ENCODE peak calls at places on chromosomes 12 and 14, in four cellular contexts. O is stimulated activated CD4-positive, alpha-beta T cell treated with anti-CD3 and anti-CD28 coated beads, Interleukin-1b, Interleukin-23, amount 100 ng/mL, for 24 hours; V is NCI-H345; G is 8988T. N is an unnamed sample.

GRCh38 chr14:34465069-34465859 is 3.2 kb upstream of the SPTSSA start:
- DNase-seq in V (no peak), G (no peak), O (no peak), N (no peak)

GRCh38 chr12:57027011-57027804 is 10.9 kb upstream of the TAC3 start:
- DNase-seq in O (no peak), G (no peak), V (no peak), N (no peak)

GRCh38 chr12:47302111-47302597 is 222.4 kb upstream of the AMIGO2 start:
- DNase-seq in O (no peak), V (no peak), G (no peak), N (peak; percentile 42)

GRCh38 chr14:51242545-51243490 is 2.8 kb downstream of the TMX1 start:
- DNase-seq in O (no peak), V (no peak), G (no peak), N (no peak)

GRCh38 chr12:123983822-123984485 is 10.9 kb downstream of the ZNF664 start:
- DNase-seq in V (peak; percentile 43), G (peak; percentile 33), O (no peak), N (no peak)

GRCh38 chr12:27566159-27566558 is 42.2 kb downstream of the PPFIBP1 start:
- DNase-seq in G (no peak), V (no peak), O (no peak), N (no peak)

GRCh38 chr12:46790066-46790465 is 35.7 kb downstream of the SLC38A4 start:
- DNase-seq in V (no peak), G (no peak), O (no peak), N (no peak)

GRCh38 chr14:68401320-68401719 is 391.5 kb downstream of the ZFP36L1 start:
- DNase-seq in G (no peak), O (no peak), V (no peak), N (no peak)

GRCh38 chr14:76995279-76996035 is 33.1 kb downstream of the IRF2BPL start:
- DNase-seq in O (no peak), V (no peak), G (no peak), N (no peak)

GRCh38 chr14:22813145-22813544 is 2.1 kb downstream of the SLC7A7 start:
- DNase-seq in O (no peak), G (no peak), V (no peak), N (no peak)

GRCh38 chr12:112368856-112369255 is 13.4 kb downstream of the HECTD4 start:
- DNase-seq in V (no peak), G (no peak), O (no peak), N (no peak)

GRCh38 chr12:108884116-108885012 is 4.5 kb downstream of the DAO start:
- DNase-seq in O (peak; percentile 54), G (peak; percentile 26), V (peak; percentile 20), N (peak; percentile 36)

GRCh38 chr12:108342985-108343384 is 3.9 kb upstream of the CMKLR1 start:
- DNase-seq in O (no peak), V (no peak), G (no peak), N (no peak)

GRCh38 chr12:29543036-29543435 is 45.5 kb upstream of the OVCH1 start:
- DNase-seq in V (no peak), G (no peak), O (no peak), N (no peak)

GRCh38 chr14:63204407-63205280 is at the start of gene RHOJ:
- DNase-seq in O (no peak), G (no peak), V (peak; percentile 69), N (no peak)

GRCh38 chr12:131222271-131223139 is 268.8 kb downstream of the ADGRD1 start:
- DNase-seq in G (no peak), O (no peak), V (no peak), N (no peak)

GRCh38 chr12:120822832-120823503 is 81.2 kb downstream of the SPPL3 start:
- DNase-seq in V (peak; percentile 95), O (no peak), G (no peak), N (no peak)

GRCh38 chr14:55805250-55805649 is 225.2 kb downstream of the KTN1 start:
- DNase-seq in G (no peak), V (no peak), O (no peak), N (no peak)

GRCh38 chr12:113479578-113480335 is 8.1 kb upstream of the LHX5 start:
- DNase-seq in O (no peak), G (no peak), V (no peak), N (peak; percentile 85)

GRCh38 chr14:49220492-49220891 is 365.7 kb downstream of the RPS29 start:
- DNase-seq in G (no peak), O (no peak), V (no peak), N (no peak)

GRCh38 chr14:33584698-33585097 is 366.2 kb downstream of the EGLN3 start:
- DNase-seq in G (no peak), V (no peak), O (no peak), N (no peak)

GRCh38 chr12:42684171-42685071 is 94.9 kb upstream of the PRICKLE1 start:
- DNase-seq in V (no peak), G (no peak), O (no peak), N (no peak)

GRCh38 chr12:130879212-130879686 is 7.4 kb downstream of the RAN start:
- DNase-seq in V (no peak), G (no peak), O (no peak), N (no peak)